ENCODE peak calls at places on chromosomes 4 and X, in four cellular contexts. K, D, L and G are unnamed samples.

GRCh38 chr4:109009909-109010308 is 247.1 kb upstream of the ETNPPL start:
- DNase-seq in D (no peak), K (no peak), L (no peak), G (no peak)

GRCh38 chr4:2281575-2282343 is 19.9 kb upstream of the MXD4 start:
- DNase-seq in K (peak), D (no peak), L (no peak), G (no peak)

GRCh38 chr4:121686265-121686664 is 10.5 kb downstream of the ANXA5 start:
- DNase-seq in K (no peak), L (no peak), D (no peak), G (no peak)

GRCh38 chrX:123108513-123109427 is 75.3 kb upstream of the GRIA3 start:
- DNase-seq in D (no peak), L (no peak), K (no peak), G (no peak)

GRCh38 chr4:104490096-104490769 is 4.5 kb downstream of the CXXC4 start:
- DNase-seq in K (peak), D (no peak), L (no peak), G (no peak)

GRCh38 chr4:175504316-175504715 is 307.7 kb downstream of the GPM6A start:
- DNase-seq in K (no peak), L (no peak), D (no peak), G (no peak)

GRCh38 chrX:46294234-46294633 is 251.0 kb downstream of the ZNF674 start:
- DNase-seq in L (no peak), D (no peak), K (no peak), G (no peak)

GRCh38 chr4:134687646-134688628 is 486.3 kb upstream of the PABPC4L start:
- DNase-seq in D (no peak), K (no peak), L (no peak), G (no peak)

GRCh38 chr4:147709999-147710398 is 21.9 kb upstream of the ARHGAP10 start:
- DNase-seq in D (no peak), L (no peak), K (no peak), G (no peak)

GRCh38 chr4:71392109-71392508 is 53.3 kb downstream of the SLC4A4 start:
- DNase-seq in K (no peak), D (no peak), L (no peak), G (no peak)

GRCh38 chr4:159551268-159551667 is 448.4 kb downstream of the RAPGEF2 start:
- DNase-seq in L (no peak), D (no peak), K (no peak), G (no peak)

GRCh38 chr4:53321151-53321987 is 44.5 kb downstream of the SCFD2 start:
- DNase-seq in K (no peak), D (no peak), L (peak), G (no peak)

GRCh38 chr4:87530868-87531267 is 1.7 kb upstream of the SPARCL1 start:
- DNase-seq in D (no peak), K (no peak), L (no peak), G (no peak)

GRCh38 chr4:48033825-48034413 is 17.3 kb downstream of the NIPAL1 start:
- DNase-seq in K (no peak), L (peak), D (peak), G (no peak)

GRCh38 chr4:156790866-156791265 is 180.7 kb downstream of the PDGFC start:
- DNase-seq in D (peak), L (no peak), K (no peak), G (peak)

GRCh38 chr4:109375778-109376414 is 57.7 kb upstream of the SEC24B start:
- DNase-seq in L (no peak), D (no peak), K (no peak), G (no peak)

GRCh38 chr4:99404595-99405287 is 30.4 kb downstream of the ADH7 start:
- DNase-seq in D (no peak), K (peak), L (peak), G (no peak)

GRCh38 chrX:71366674-71367256 is 608 bp downstream of the TAF1 start:
- DNase-seq in K (no peak), L (no peak), D (no peak), G (no peak)

GRCh38 chr4:123256006-123256405 is 140.6 kb upstream of the SPRY1 start:
- DNase-seq in D (no peak), K (no peak), L (no peak), G (no peak)

GRCh38 chrX:20056704-20057103 is 60.0 kb downstream of the MAP7D2 start:
- DNase-seq in D (no peak), K (no peak), L (no peak), G (no peak)

GRCh38 chr4:169745291-169745690 is 12.5 kb downstream of the HPF1 start:
- DNase-seq in K (no peak), L (no peak), D (no peak), G (no peak)

GRCh38 chrX:118675966-118676349 is 51.4 kb upstream of the IL13RA1 start:
- DNase-seq in L (no peak), K (no peak), D (no peak), G (no peak)

GRCh38 chr4:83112239-83112638 is 2.3 kb downstream of the PLAC8 start:
- DNase-seq in L (no peak), K (peak), D (peak), G (no peak)

GRCh38 chr4:83110970-83111369 is 3.6 kb downstream of the PLAC8 start:
- DNase-seq in K (no peak), D (no peak), L (no peak), G (no peak)

GRCh38 chr4:83113429-83113786 is 1.1 kb downstream of the PLAC8 start:
- DNase-seq in D (no peak), L (no peak), K (no peak), G (no peak)

GRCh38 chr4:83114576-83114975 is at the start of gene PLAC8:
- DNase-seq in L (no peak), D (peak), K (peak), G (no peak)

GRCh38 chr4:83112678-83113428 is 1.7 kb downstream of the PLAC8 start:
- DNase-seq in L (no peak), K (peak), D (peak), G (no peak)
- H3K9ac ChIP-seq in L (no peak), K (peak), D (peak), G (no peak)

DNA sequence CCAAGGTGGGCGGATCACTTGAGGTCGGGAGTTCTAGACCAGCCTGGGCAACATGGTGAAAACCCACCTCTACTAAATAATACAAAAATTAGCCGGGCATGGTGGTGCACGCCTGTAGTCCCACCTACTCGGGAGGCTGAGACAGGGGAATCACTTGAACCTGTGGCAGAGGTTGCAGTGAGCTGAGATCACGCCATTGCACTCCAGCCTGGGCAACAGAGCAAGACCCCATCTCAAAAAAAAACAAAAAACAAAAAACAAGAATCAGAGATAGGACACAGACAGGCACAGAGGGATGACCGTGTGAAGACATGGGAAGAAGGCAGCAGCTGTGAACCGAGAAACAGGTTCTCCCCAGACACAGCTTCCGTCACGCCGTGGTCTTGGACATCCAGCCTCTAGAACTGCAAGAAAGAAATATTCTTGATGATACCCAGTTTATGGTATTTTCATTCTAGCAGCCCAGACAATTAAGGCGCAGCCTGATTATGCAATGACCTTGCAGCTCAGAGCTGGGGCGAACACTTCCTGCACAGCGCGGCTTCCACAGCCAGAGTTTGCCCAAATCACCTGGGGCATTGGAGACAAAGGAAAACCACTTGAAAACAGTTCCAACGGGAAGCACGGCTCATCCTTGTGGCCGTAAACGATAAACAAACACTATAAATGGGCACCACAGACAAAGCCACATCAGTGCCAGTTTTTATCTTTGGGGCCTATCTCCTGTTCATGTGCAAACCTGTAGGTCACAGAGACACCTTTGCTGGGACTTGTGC is 4.2 kb upstream of the ARSD start:
- DNase-seq in K (no peak), L (no peak), D (no peak), G (no peak)
- TF ChIP-seq ZNF274 in K (no peak), L (no peak), D (no peak), G (no peak)

GRCh38 chr4:165343353-165344191 is 16.1 kb downstream of the MSMO1 start:
- DNase-seq in K (no peak), L (no peak), D (peak), G (no peak)
- H3K9ac ChIP-seq in K (no peak), L (no peak), D (no peak), G (no peak)

GRCh38 chr4:150673793-150674192 is 91.8 kb downstream of the MAB21L2 start:
- DNase-seq in D (no peak), L (no peak), K (no peak), G (no peak)

GRCh38 chr4:150682126-150682525 is 100.2 kb downstream of the MAB21L2 start:
- DNase-seq in D (no peak), K (no peak), L (no peak), G (no peak)

GRCh38 chr4:150683775-150684350 is 101.9 kb downstream of the MAB21L2 start:
- DNase-seq in D (no peak), K (no peak), L (no peak), G (no peak)

GRCh38 chr4:150679767-150680088 is 97.8 kb downstream of the MAB21L2 start:
- DNase-seq in L (no peak), K (no peak), D (no peak), G (no peak)

DNA sequence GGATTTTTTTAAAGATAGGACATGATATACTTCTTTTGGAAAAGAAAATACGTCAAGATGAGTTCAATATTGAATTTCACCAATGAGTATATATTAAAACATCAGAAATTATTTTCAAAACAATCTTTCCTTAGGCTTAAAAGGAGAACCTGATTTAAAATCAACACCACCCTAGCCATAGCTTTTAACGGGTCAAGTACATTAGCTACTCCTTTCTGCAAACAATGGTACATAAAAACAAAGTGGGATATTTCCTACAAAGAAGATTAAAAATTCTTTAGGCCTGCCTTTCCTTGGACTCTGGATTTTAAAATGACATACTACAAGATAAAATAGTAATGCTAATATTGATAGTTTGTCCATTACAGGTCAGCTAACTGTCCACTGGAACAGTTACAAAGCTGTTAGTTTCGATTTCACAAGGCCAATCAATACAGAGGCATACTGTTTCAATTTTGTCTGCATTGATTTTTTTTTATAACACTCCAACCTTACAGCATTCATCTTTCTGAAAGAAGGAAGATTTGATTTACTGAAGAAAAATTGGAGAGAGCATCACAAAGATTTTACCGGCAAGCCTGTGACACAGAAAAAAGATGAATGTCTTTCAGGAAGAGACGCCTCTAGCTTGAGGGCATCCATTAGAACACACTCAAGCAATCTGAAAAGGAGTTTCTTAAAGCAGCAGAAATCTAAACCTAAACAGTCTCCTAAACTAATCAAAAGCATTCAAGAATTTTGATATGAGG is 97.2 kb downstream of the MAB21L2 start:
- DNase-seq in K (no peak), D (peak), L (no peak), G (no peak)
- TF ChIP-seq ZNF274 in K (no peak), D (no peak), L (no peak), G (no peak)

DNA sequence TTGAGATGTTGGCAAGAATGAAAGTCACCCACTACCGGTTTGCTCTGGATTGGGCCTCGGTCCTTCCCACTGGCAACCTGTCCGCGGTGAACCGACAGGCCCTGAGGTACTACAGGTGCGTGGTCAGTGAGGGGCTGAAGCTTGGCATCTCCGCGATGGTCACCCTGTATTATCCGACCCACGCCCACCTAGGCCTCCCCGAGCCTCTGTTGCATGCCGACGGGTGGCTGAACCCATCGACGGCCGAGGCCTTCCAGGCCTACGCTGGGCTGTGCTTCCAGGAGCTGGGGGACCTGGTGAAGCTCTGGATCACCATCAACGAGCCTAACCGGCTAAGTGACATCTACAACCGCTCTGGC is 12.3 kb downstream of the RPL9 start:
- DNase-seq in K (no peak), L (no peak), D (no peak), G (no peak)
- H3K9ac ChIP-seq in K (no peak), L (no peak), D (no peak), G (no peak)

DNA sequence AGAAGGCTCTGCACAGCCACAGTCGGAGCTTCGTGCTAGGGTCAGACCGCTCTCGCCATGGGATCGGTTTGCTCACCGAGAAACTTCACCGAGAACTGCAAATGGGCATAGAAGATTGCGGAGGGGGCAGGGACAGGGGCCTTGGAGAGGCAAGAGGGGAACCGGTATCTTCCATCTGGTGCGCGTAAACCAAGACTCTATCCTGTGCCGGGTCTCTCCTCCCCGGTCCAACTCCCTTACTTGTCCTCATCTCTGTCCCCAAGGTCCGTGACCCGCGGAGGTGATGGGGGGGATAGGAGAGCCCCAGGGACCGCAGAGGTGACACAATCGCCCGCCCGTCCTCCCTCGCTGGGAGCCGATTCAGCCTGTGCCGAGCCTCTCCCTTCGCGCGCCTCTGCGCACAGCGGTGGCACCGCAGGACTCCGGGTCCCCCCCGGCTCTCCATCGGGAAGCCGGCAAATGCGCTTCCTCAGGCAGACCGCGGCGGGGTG is 960 bp downstream of the SCD5 start:
- DNase-seq in K (no peak), D (no peak), L (no peak), G (no peak)
- TF ChIP-seq ZNF274 in K (no peak), D (no peak), L (no peak), G (no peak)